ENCODE peak calls at places on chromosome 19, in ten cellular contexts. One of them, this sample, is unnamed.

GRCh38 chr19:38538793-38539528 is 78.8 kb downstream of the MAP4K1 start:
- DNase-seq in HEK293T: no peak
- DNase-seq in effector CD4-positive, alpha-beta T cell: peak; percentile 12
- DNase-seq in amniotic stem cell: no peak
- DNase-seq in stimulated activated CD8-positive, alpha-beta memory T cell treated with anti-CD3 and anti-CD28 coated beads, Interleukin-15, amount 100 ng/mL, for 4 hours: no peak
- DNase-seq in mesenchymal stem cell: no peak
- DNase-seq in NCI-H1092: no peak
- DNase-seq in choroid plexus epithelial cell: no peak
- DNase-seq in NCI-H748 treated with DMSO at 0.1 percent for 48 hours: no peak
- DNase-seq in CD8-positive, alpha-beta T cell: no peak
- DNase-seq in this sample: no peak

GRCh38 chr19:15048885-15049541 is at the start of gene CASP14:
- DNase-seq in HEK293T: no peak
- DNase-seq in effector CD4-positive, alpha-beta T cell: no peak
- DNase-seq in amniotic stem cell: no peak
- DNase-seq in stimulated activated CD8-positive, alpha-beta memory T cell treated with anti-CD3 and anti-CD28 coated beads, Interleukin-15, amount 100 ng/mL, for 4 hours: no peak
- DNase-seq in mesenchymal stem cell: no peak
- DNase-seq in NCI-H1092: no peak
- DNase-seq in choroid plexus epithelial cell: no peak
- DNase-seq in NCI-H748 treated with DMSO at 0.1 percent for 48 hours: no peak
- DNase-seq in CD8-positive, alpha-beta T cell: no peak
- DNase-seq in this sample: no peak

GRCh38 chr19:39126593-39127187 is 1.1 kb downstream of the PAK4 start:
- DNase-seq in HEK293T: peak; percentile 63
- DNase-seq in effector CD4-positive, alpha-beta T cell: no peak
- DNase-seq in amniotic stem cell: no peak
- DNase-seq in stimulated activated CD8-positive, alpha-beta memory T cell treated with anti-CD3 and anti-CD28 coated beads, Interleukin-15, amount 100 ng/mL, for 4 hours: no peak
- DNase-seq in mesenchymal stem cell: peak; percentile 23
- DNase-seq in NCI-H1092: no peak
- DNase-seq in choroid plexus epithelial cell: peak; percentile 47
- DNase-seq in NCI-H748 treated with DMSO at 0.1 percent for 48 hours: no peak
- DNase-seq in CD8-positive, alpha-beta T cell: no peak
- DNase-seq in this sample: no peak

GRCh38 chr19:48354332-48354992 is 9.3 kb downstream of the TMEM143 start:
- DNase-seq in HEK293T: no peak
- DNase-seq in effector CD4-positive, alpha-beta T cell: no peak
- DNase-seq in amniotic stem cell: no peak
- DNase-seq in stimulated activated CD8-positive, alpha-beta memory T cell treated with anti-CD3 and anti-CD28 coated beads, Interleukin-15, amount 100 ng/mL, for 4 hours: no peak
- DNase-seq in mesenchymal stem cell: peak; percentile 39
- DNase-seq in NCI-H1092: no peak
- DNase-seq in choroid plexus epithelial cell: peak; percentile 40
- DNase-seq in NCI-H748 treated with DMSO at 0.1 percent for 48 hours: no peak
- DNase-seq in CD8-positive, alpha-beta T cell: no peak
- DNase-seq in this sample: peak; percentile 73

GRCh38 chr19:17496337-17496997 is 15.0 kb upstream of the PGLS start:
- DNase-seq in HEK293T: peak; percentile 88
- DNase-seq in effector CD4-positive, alpha-beta T cell: peak; percentile 69
- DNase-seq in amniotic stem cell: no peak
- DNase-seq in stimulated activated CD8-positive, alpha-beta memory T cell treated with anti-CD3 and anti-CD28 coated beads, Interleukin-15, amount 100 ng/mL, for 4 hours: peak; percentile 47
- DNase-seq in mesenchymal stem cell: peak; percentile 66
- DNase-seq in NCI-H1092: peak; percentile 61
- DNase-seq in choroid plexus epithelial cell: peak; percentile 78
- DNase-seq in NCI-H748 treated with DMSO at 0.1 percent for 48 hours: peak; percentile 29
- DNase-seq in CD8-positive, alpha-beta T cell: peak; percentile 63
- DNase-seq in this sample: peak; percentile 66

GRCh38 chr19:50565984-50566903 is 2.0 kb downstream of the LRRC4B start:
- DNase-seq in HEK293T: no peak
- DNase-seq in effector CD4-positive, alpha-beta T cell: no peak
- DNase-seq in amniotic stem cell: no peak
- DNase-seq in stimulated activated CD8-positive, alpha-beta memory T cell treated with anti-CD3 and anti-CD28 coated beads, Interleukin-15, amount 100 ng/mL, for 4 hours: no peak
- DNase-seq in mesenchymal stem cell: no peak
- DNase-seq in NCI-H1092: no peak
- DNase-seq in choroid plexus epithelial cell: no peak
- DNase-seq in NCI-H748 treated with DMSO at 0.1 percent for 48 hours: no peak
- DNase-seq in CD8-positive, alpha-beta T cell: no peak
- DNase-seq in this sample: no peak

GRCh38 chr19:39380521-39381502 is 10.1 kb downstream of the PAF1 start:
- DNase-seq in HEK293T: no peak
- DNase-seq in effector CD4-positive, alpha-beta T cell: no peak
- DNase-seq in amniotic stem cell: no peak
- DNase-seq in stimulated activated CD8-positive, alpha-beta memory T cell treated with anti-CD3 and anti-CD28 coated beads, Interleukin-15, amount 100 ng/mL, for 4 hours: no peak
- DNase-seq in mesenchymal stem cell: no peak
- DNase-seq in NCI-H1092: no peak
- DNase-seq in choroid plexus epithelial cell: no peak
- DNase-seq in NCI-H748 treated with DMSO at 0.1 percent for 48 hours: no peak
- DNase-seq in CD8-positive, alpha-beta T cell: no peak
- DNase-seq in this sample: no peak

GRCh38 chr19:56141416-56141992 is 417 bp downstream of the ZNF444 start:
- DNase-seq in HEK293T: no peak
- DNase-seq in effector CD4-positive, alpha-beta T cell: peak; percentile 19
- DNase-seq in amniotic stem cell: no peak
- DNase-seq in stimulated activated CD8-positive, alpha-beta memory T cell treated with anti-CD3 and anti-CD28 coated beads, Interleukin-15, amount 100 ng/mL, for 4 hours: no peak
- DNase-seq in mesenchymal stem cell: peak; percentile 19
- DNase-seq in NCI-H1092: no peak
- DNase-seq in choroid plexus epithelial cell: peak; percentile 31
- DNase-seq in NCI-H748 treated with DMSO at 0.1 percent for 48 hours: no peak
- DNase-seq in CD8-positive, alpha-beta T cell: no peak
- DNase-seq in this sample: no peak

GRCh38 chr19:8161135-8161646 is 11.8 kb upstream of the FBN3 start:
- DNase-seq in HEK293T: peak; percentile 31
- DNase-seq in effector CD4-positive, alpha-beta T cell: no peak
- DNase-seq in amniotic stem cell: no peak
- DNase-seq in stimulated activated CD8-positive, alpha-beta memory T cell treated with anti-CD3 and anti-CD28 coated beads, Interleukin-15, amount 100 ng/mL, for 4 hours: no peak
- DNase-seq in mesenchymal stem cell: no peak
- DNase-seq in NCI-H1092: no peak
- DNase-seq in choroid plexus epithelial cell: peak; percentile 23
- DNase-seq in NCI-H748 treated with DMSO at 0.1 percent for 48 hours: no peak
- DNase-seq in CD8-positive, alpha-beta T cell: no peak
- DNase-seq in this sample: no peak

GRCh38 chr19:4505570-4506448 is 12.5 kb downstream of the PLIN4 start:
- DNase-seq in HEK293T: no peak
- DNase-seq in effector CD4-positive, alpha-beta T cell: no peak
- DNase-seq in amniotic stem cell: no peak
- DNase-seq in stimulated activated CD8-positive, alpha-beta memory T cell treated with anti-CD3 and anti-CD28 coated beads, Interleukin-15, amount 100 ng/mL, for 4 hours: no peak
- DNase-seq in mesenchymal stem cell: no peak
- DNase-seq in NCI-H1092: no peak
- DNase-seq in choroid plexus epithelial cell: no peak
- DNase-seq in NCI-H748 treated with DMSO at 0.1 percent for 48 hours: no peak
- DNase-seq in CD8-positive, alpha-beta T cell: no peak
- DNase-seq in this sample: no peak

GRCh38 chr19:5172859-5173577 is 167.6 kb downstream of the PTPRS start:
- DNase-seq in HEK293T: no peak
- DNase-seq in effector CD4-positive, alpha-beta T cell: no peak
- DNase-seq in amniotic stem cell: peak; percentile 99
- DNase-seq in stimulated activated CD8-positive, alpha-beta memory T cell treated with anti-CD3 and anti-CD28 coated beads, Interleukin-15, amount 100 ng/mL, for 4 hours: no peak
- DNase-seq in mesenchymal stem cell: peak; percentile 93
- DNase-seq in NCI-H1092: no peak
- DNase-seq in choroid plexus epithelial cell: peak; percentile 92
- DNase-seq in NCI-H748 treated with DMSO at 0.1 percent for 48 hours: no peak
- DNase-seq in CD8-positive, alpha-beta T cell: no peak
- DNase-seq in this sample: no peak

GRCh38 chr19:55255618-55256423 is 3.0 kb downstream of the PPP6R1 start:
- DNase-seq in HEK293T: no peak
- DNase-seq in effector CD4-positive, alpha-beta T cell: peak; percentile 25
- DNase-seq in amniotic stem cell: no peak
- DNase-seq in stimulated activated CD8-positive, alpha-beta memory T cell treated with anti-CD3 and anti-CD28 coated beads, Interleukin-15, amount 100 ng/mL, for 4 hours: no peak
- DNase-seq in mesenchymal stem cell: peak; percentile 48
- DNase-seq in NCI-H1092: no peak
- DNase-seq in choroid plexus epithelial cell: no peak
- DNase-seq in NCI-H748 treated with DMSO at 0.1 percent for 48 hours: no peak
- DNase-seq in CD8-positive, alpha-beta T cell: no peak
- DNase-seq in this sample: no peak

GRCh38 chr19:48415395-48415794 is 21.9 kb downstream of the GRIN2D start:
- DNase-seq in HEK293T: peak; percentile 88
- DNase-seq in effector CD4-positive, alpha-beta T cell: peak; percentile 55
- DNase-seq in amniotic stem cell: no peak
- DNase-seq in stimulated activated CD8-positive, alpha-beta memory T cell treated with anti-CD3 and anti-CD28 coated beads, Interleukin-15, amount 100 ng/mL, for 4 hours: peak; percentile 50
- DNase-seq in mesenchymal stem cell: peak; percentile 54
- DNase-seq in NCI-H1092: no peak
- DNase-seq in choroid plexus epithelial cell: peak; percentile 68
- DNase-seq in NCI-H748 treated with DMSO at 0.1 percent for 48 hours: no peak
- DNase-seq in CD8-positive, alpha-beta T cell: peak; percentile 42
- DNase-seq in this sample: no peak

GRCh38 chr19:2775556-2776430 is 7.3 kb downstream of the SGTA start:
- DNase-seq in HEK293T: no peak
- DNase-seq in effector CD4-positive, alpha-beta T cell: peak; percentile 55
- DNase-seq in amniotic stem cell: no peak
- DNase-seq in stimulated activated CD8-positive, alpha-beta memory T cell treated with anti-CD3 and anti-CD28 coated beads, Interleukin-15, amount 100 ng/mL, for 4 hours: peak; percentile 54
- DNase-seq in mesenchymal stem cell: peak; percentile 68
- DNase-seq in NCI-H1092: no peak
- DNase-seq in choroid plexus epithelial cell: peak; percentile 63
- DNase-seq in NCI-H748 treated with DMSO at 0.1 percent for 48 hours: no peak
- DNase-seq in CD8-positive, alpha-beta T cell: peak; percentile 33
- DNase-seq in this sample: no peak

GRCh38 chr19:18763674-18764590 is 27.2 kb downstream of the COMP start:
- DNase-seq in HEK293T: no peak
- DNase-seq in effector CD4-positive, alpha-beta T cell: no peak
- DNase-seq in amniotic stem cell: no peak
- DNase-seq in stimulated activated CD8-positive, alpha-beta memory T cell treated with anti-CD3 and anti-CD28 coated beads, Interleukin-15, amount 100 ng/mL, for 4 hours: no peak
- DNase-seq in mesenchymal stem cell: no peak
- DNase-seq in NCI-H1092: no peak
- DNase-seq in choroid plexus epithelial cell: no peak
- DNase-seq in NCI-H748 treated with DMSO at 0.1 percent for 48 hours: no peak
- DNase-seq in CD8-positive, alpha-beta T cell: no peak
- DNase-seq in this sample: no peak

GRCh38 chr19:19871932-19872331 is 6.2 kb downstream of the ZNF253 start:
- DNase-seq in HEK293T: no peak
- DNase-seq in effector CD4-positive, alpha-beta T cell: no peak
- DNase-seq in amniotic stem cell: no peak
- DNase-seq in stimulated activated CD8-positive, alpha-beta memory T cell treated with anti-CD3 and anti-CD28 coated beads, Interleukin-15, amount 100 ng/mL, for 4 hours: no peak
- DNase-seq in mesenchymal stem cell: no peak
- DNase-seq in NCI-H1092: no peak
- DNase-seq in choroid plexus epithelial cell: no peak
- DNase-seq in NCI-H748 treated with DMSO at 0.1 percent for 48 hours: no peak
- DNase-seq in CD8-positive, alpha-beta T cell: no peak
- DNase-seq in this sample: no peak

GRCh38 chr19:29517412-29517811 is 8.4 kb upstream of the VSTM2B start:
- DNase-seq in HEK293T: no peak
- DNase-seq in effector CD4-positive, alpha-beta T cell: no peak
- DNase-seq in amniotic stem cell: no peak
- DNase-seq in stimulated activated CD8-positive, alpha-beta memory T cell treated with anti-CD3 and anti-CD28 coated beads, Interleukin-15, amount 100 ng/mL, for 4 hours: no peak
- DNase-seq in mesenchymal stem cell: no peak
- DNase-seq in NCI-H1092: no peak
- DNase-seq in choroid plexus epithelial cell: no peak
- DNase-seq in NCI-H748 treated with DMSO at 0.1 percent for 48 hours: no peak
- DNase-seq in CD8-positive, alpha-beta T cell: no peak
- DNase-seq in this sample: no peak

GRCh38 chr19:4844348-4845179 is 13.1 kb upstream of the TICAM1 start:
- DNase-seq in HEK293T: no peak
- DNase-seq in effector CD4-positive, alpha-beta T cell: no peak
- DNase-seq in amniotic stem cell: no peak
- DNase-seq in stimulated activated CD8-positive, alpha-beta memory T cell treated with anti-CD3 and anti-CD28 coated beads, Interleukin-15, amount 100 ng/mL, for 4 hours: no peak
- DNase-seq in mesenchymal stem cell: peak; percentile 65
- DNase-seq in NCI-H1092: no peak
- DNase-seq in choroid plexus epithelial cell: peak; percentile 46
- DNase-seq in NCI-H748 treated with DMSO at 0.1 percent for 48 hours: no peak
- DNase-seq in CD8-positive, alpha-beta T cell: no peak
- DNase-seq in this sample: no peak

GRCh38 chr19:18390075-18390909 is 4.3 kb downstream of the GDF15 start:
- DNase-seq in HEK293T: no peak
- DNase-seq in effector CD4-positive, alpha-beta T cell: no peak
- DNase-seq in amniotic stem cell: no peak
- DNase-seq in stimulated activated CD8-positive, alpha-beta memory T cell treated with anti-CD3 and anti-CD28 coated beads, Interleukin-15, amount 100 ng/mL, for 4 hours: no peak
- DNase-seq in mesenchymal stem cell: peak; percentile 76
- DNase-seq in NCI-H1092: no peak
- DNase-seq in choroid plexus epithelial cell: peak; percentile 65
- DNase-seq in NCI-H748 treated with DMSO at 0.1 percent for 48 hours: no peak
- DNase-seq in CD8-positive, alpha-beta T cell: no peak
- DNase-seq in this sample: no peak

GRCh38 chr19:10861118-10861651 is 10.2 kb upstream of the CARM1 start:
- DNase-seq in HEK293T: no peak
- DNase-seq in effector CD4-positive, alpha-beta T cell: no peak
- DNase-seq in amniotic stem cell: no peak
- DNase-seq in stimulated activated CD8-positive, alpha-beta memory T cell treated with anti-CD3 and anti-CD28 coated beads, Interleukin-15, amount 100 ng/mL, for 4 hours: no peak
- DNase-seq in mesenchymal stem cell: peak; percentile 48
- DNase-seq in NCI-H1092: no peak
- DNase-seq in choroid plexus epithelial cell: peak; percentile 56
- DNase-seq in NCI-H748 treated with DMSO at 0.1 percent for 48 hours: no peak
- DNase-seq in CD8-positive, alpha-beta T cell: no peak
- DNase-seq in this sample: peak; percentile 44

GRCh38 chr19:9636018-9636417 is 15.0 kb upstream of the ZNF561 start:
- DNase-seq in HEK293T: no peak
- DNase-seq in effector CD4-positive, alpha-beta T cell: no peak
- DNase-seq in amniotic stem cell: no peak
- DNase-seq in stimulated activated CD8-positive, alpha-beta memory T cell treated with anti-CD3 and anti-CD28 coated beads, Interleukin-15, amount 100 ng/mL, for 4 hours: no peak
- DNase-seq in mesenchymal stem cell: no peak
- DNase-seq in NCI-H1092: no peak
- DNase-seq in choroid plexus epithelial cell: no peak
- DNase-seq in NCI-H748 treated with DMSO at 0.1 percent for 48 hours: no peak
- DNase-seq in CD8-positive, alpha-beta T cell: no peak
- DNase-seq in this sample: no peak

GRCh38 chr19:55266840-55267239 is 8.0 kb upstream of the PPP6R1 start:
- DNase-seq in HEK293T: no peak
- DNase-seq in effector CD4-positive, alpha-beta T cell: no peak
- DNase-seq in amniotic stem cell: no peak
- DNase-seq in stimulated activated CD8-positive, alpha-beta memory T cell treated with anti-CD3 and anti-CD28 coated beads, Interleukin-15, amount 100 ng/mL, for 4 hours: no peak
- DNase-seq in mesenchymal stem cell: no peak
- DNase-seq in NCI-H1092: no peak
- DNase-seq in choroid plexus epithelial cell: no peak
- DNase-seq in NCI-H748 treated with DMSO at 0.1 percent for 48 hours: no peak
- DNase-seq in CD8-positive, alpha-beta T cell: no peak
- DNase-seq in this sample: no peak

GRCh38 chr19:41928221-41928683 is at the start of gene ERFL:
- DNase-seq in HEK293T: no peak
- DNase-seq in effector CD4-positive, alpha-beta T cell: no peak
- DNase-seq in amniotic stem cell: no peak
- DNase-seq in stimulated activated CD8-positive, alpha-beta memory T cell treated with anti-CD3 and anti-CD28 coated beads, Interleukin-15, amount 100 ng/mL, for 4 hours: no peak
- DNase-seq in mesenchymal stem cell: no peak
- DNase-seq in NCI-H1092: no peak
- DNase-seq in choroid plexus epithelial cell: no peak
- DNase-seq in NCI-H748 treated with DMSO at 0.1 percent for 48 hours: peak; percentile 19
- DNase-seq in CD8-positive, alpha-beta T cell: no peak
- DNase-seq in this sample: no peak

GRCh38 chr19:6091771-6092291 is 18.5 kb downstream of the RFX2 start:
- DNase-seq in HEK293T: no peak
- DNase-seq in effector CD4-positive, alpha-beta T cell: no peak
- DNase-seq in amniotic stem cell: no peak
- DNase-seq in stimulated activated CD8-positive, alpha-beta memory T cell treated with anti-CD3 and anti-CD28 coated beads, Interleukin-15, amount 100 ng/mL, for 4 hours: no peak
- DNase-seq in mesenchymal stem cell: peak; percentile 40
- DNase-seq in NCI-H1092: no peak
- DNase-seq in choroid plexus epithelial cell: peak; percentile 31
- DNase-seq in NCI-H748 treated with DMSO at 0.1 percent for 48 hours: no peak
- DNase-seq in CD8-positive, alpha-beta T cell: no peak
- DNase-seq in this sample: no peak

GRCh38 chr19:2229103-2230028 is 6.8 kb downstream of the PLEKHJ1 start:
- DNase-seq in HEK293T: no peak
- DNase-seq in effector CD4-positive, alpha-beta T cell: no peak
- DNase-seq in amniotic stem cell: no peak
- DNase-seq in stimulated activated CD8-positive, alpha-beta memory T cell treated with anti-CD3 and anti-CD28 coated beads, Interleukin-15, amount 100 ng/mL, for 4 hours: no peak
- DNase-seq in mesenchymal stem cell: no peak
- DNase-seq in NCI-H1092: no peak
- DNase-seq in choroid plexus epithelial cell: no peak
- DNase-seq in NCI-H748 treated with DMSO at 0.1 percent for 48 hours: no peak
- DNase-seq in CD8-positive, alpha-beta T cell: no peak
- DNase-seq in this sample: no peak

GRCh38 chr19:50639121-50640112 is at the start of gene SYT3:
- DNase-seq in HEK293T: peak; percentile 82
- DNase-seq in effector CD4-positive, alpha-beta T cell: peak; percentile 8
- DNase-seq in amniotic stem cell: no peak
- DNase-seq in stimulated activated CD8-positive, alpha-beta memory T cell treated with anti-CD3 and anti-CD28 coated beads, Interleukin-15, amount 100 ng/mL, for 4 hours: no peak
- DNase-seq in mesenchymal stem cell: no peak
- DNase-seq in NCI-H1092: no peak
- DNase-seq in choroid plexus epithelial cell: peak; percentile 46
- DNase-seq in NCI-H748 treated with DMSO at 0.1 percent for 48 hours: peak; percentile 49
- DNase-seq in CD8-positive, alpha-beta T cell: peak; percentile 8
- DNase-seq in this sample: peak; percentile 57

GRCh38 chr19:35468637-35469036 is 20.6 kb downstream of the FFAR2 start:
- DNase-seq in HEK293T: peak; percentile 24
- DNase-seq in effector CD4-positive, alpha-beta T cell: peak; percentile 56
- DNase-seq in amniotic stem cell: no peak
- DNase-seq in stimulated activated CD8-positive, alpha-beta memory T cell treated with anti-CD3 and anti-CD28 coated beads, Interleukin-15, amount 100 ng/mL, for 4 hours: peak; percentile 31
- DNase-seq in mesenchymal stem cell: peak; percentile 33
- DNase-seq in NCI-H1092: no peak
- DNase-seq in choroid plexus epithelial cell: peak; percentile 71
- DNase-seq in NCI-H748 treated with DMSO at 0.1 percent for 48 hours: no peak
- DNase-seq in CD8-positive, alpha-beta T cell: peak; percentile 40
- DNase-seq in this sample: no peak

GRCh38 chr19:29544656-29545360 is 19.0 kb downstream of the VSTM2B start:
- DNase-seq in HEK293T: no peak
- DNase-seq in effector CD4-positive, alpha-beta T cell: no peak
- DNase-seq in amniotic stem cell: no peak
- DNase-seq in stimulated activated CD8-positive, alpha-beta memory T cell treated with anti-CD3 and anti-CD28 coated beads, Interleukin-15, amount 100 ng/mL, for 4 hours: no peak
- DNase-seq in mesenchymal stem cell: no peak
- DNase-seq in NCI-H1092: no peak
- DNase-seq in choroid plexus epithelial cell: no peak
- DNase-seq in NCI-H748 treated with DMSO at 0.1 percent for 48 hours: no peak
- DNase-seq in CD8-positive, alpha-beta T cell: no peak
- DNase-seq in this sample: no peak

This sample was measured in neural crest cell.